ENCODE peak calls at places on chromosomes 6 and 20, in seven cellular contexts. Y is GM23248, V is psoas muscle, E is upper lobe of right lung, U is left ventricle myocardium inferior, P is A549, B is pancreas. L is an unnamed sample.

GRCh38 chr6:117237561-117237960 is 27.8 kb upstream of the VGLL2 start:
- DNase-seq in Y (peak; percentile 30), V (no peak), E (no peak), U (no peak), P (no peak), B (no peak), L (no peak)

GRCh38 chr6:108363756-108364356 is 69.0 kb downstream of the AFG1L start:
- DNase-seq in Y (peak; percentile 13), V (no peak), E (no peak), U (no peak), P (no peak), B (no peak), L (no peak)

GRCh38 chr6:64186562-64186961 is 551.0 kb downstream of the PHF3 start:
- DNase-seq in Y (no peak), V (no peak), E (no peak), U (no peak), P (no peak), B (no peak), L (no peak)

GRCh38 chr6:101302593-101302992 is 90.9 kb upstream of the GRIK2 start:
- DNase-seq in Y (no peak), V (no peak), E (no peak), U (no peak), P (no peak), B (no peak), L (no peak)

GRCh38 chr6:72937160-72937559 is 288.1 kb downstream of the KHDC1L start:
- DNase-seq in Y (no peak), V (no peak), E (no peak), U (no peak), P (no peak), B (no peak), L (no peak)

GRCh38 chr6:1771324-1771723 is 161.6 kb downstream of the FOXC1 start:
- DNase-seq in Y (peak; percentile 68), V (no peak), E (no peak), U (no peak), P (no peak), B (no peak), L (no peak)

GRCh38 chr6:89794324-89794723 is 25.3 kb downstream of the MDN1 start:
- DNase-seq in Y (no peak), V (no peak), E (no peak), U (no peak), P (no peak), B (no peak), L (no peak)

GRCh38 chr6:110307368-110307767 is 50.8 kb downstream of the METTL24 start:
- DNase-seq in Y (no peak), V (no peak), E (no peak), U (no peak), P (no peak), B (no peak), L (no peak)

GRCh38 chr20:14879020-14879697 is 541.7 kb upstream of the FLRT3 start:
- DNase-seq in Y (peak; percentile 95), V (no peak), E (no peak), U (no peak), P (peak; percentile 91), B (no peak), L (no peak)

GRCh38 chr20:32534661-32535240 is 50.4 kb downstream of the NOL4L start:
- DNase-seq in Y (no peak), V (no peak), E (no peak), U (no peak), P (no peak), B (no peak), L (no peak)

GRCh38 chr20:38290829-38291581 is 13.0 kb upstream of the BPI start:
- DNase-seq in Y (peak; percentile 73), V (peak; percentile 65), E (no peak), U (peak; percentile 50), P (peak; percentile 87), B (no peak), L (peak; percentile 11)

GRCh38 chr6:19753822-19754221 is 83.3 kb upstream of the ID4 start:
- DNase-seq in Y (no peak), V (no peak), E (no peak), U (no peak), P (no peak), B (no peak), L (no peak)

GRCh38 chr6:151870375-151870774 is 62.9 kb downstream of the ESR1 start:
- DNase-seq in Y (peak; percentile 21), V (no peak), E (no peak), U (no peak), P (no peak), B (no peak), L (no peak)

GRCh38 chr6:105786890-105787655 is 299.1 kb upstream of the PRDM1 start:
- DNase-seq in Y (no peak), V (no peak), E (no peak), U (no peak), P (no peak), B (no peak), L (no peak)

GRCh38 chr6:105785412-105785811 is 300.7 kb upstream of the PRDM1 start:
- DNase-seq in Y (no peak), V (no peak), E (no peak), U (no peak), P (no peak), B (no peak), L (no peak)

GRCh38 chr6:105787747-105788146 is 298.4 kb upstream of the PRDM1 start:
- DNase-seq in Y (no peak), V (no peak), E (no peak), U (no peak), P (no peak), B (no peak), L (no peak)

GRCh38 chr6:105784179-105784578 is 302.0 kb upstream of the PRDM1 start:
- DNase-seq in Y (peak; percentile 11), V (no peak), E (no peak), U (no peak), P (no peak), B (no peak), L (no peak)

GRCh38 chr6:105786449-105786848 is 299.7 kb upstream of the PRDM1 start:
- DNase-seq in Y (no peak), V (no peak), E (no peak), U (no peak), P (no peak), B (no peak), L (no peak)
- H3K27ac ChIP-seq in Y (no peak overlapping the region), V (no peak overlapping the region), E (no peak overlapping the region), U (no peak overlapping the region), P (no peak overlapping the region), B (no peak overlapping the region), L (no peak overlapping the region)

GRCh38 chr6:26185802-26186201 is 98.6 kb downstream of the HFE start:
- DNase-seq in Y (no peak), V (no peak), E (no peak), U (no peak), P (no peak), B (no peak), L (no peak)

GRCh38 chr6:26184492-26184891 is 97.3 kb downstream of the HFE start:
- DNase-seq in Y (no peak), V (no peak), E (no peak), U (no peak), P (no peak), B (no peak), L (no peak)

GRCh38 chr6:26183581-26184408 is 96.6 kb downstream of the HFE start:
- DNase-seq in Y (peak; percentile 64), V (peak; percentile 68), E (peak; percentile 75), U (peak; percentile 53), P (peak; percentile 84), B (peak; percentile 58), L (peak; percentile 64)

GRCh38 chr6:26185004-26185403 is 97.8 kb downstream of the HFE start:
- DNase-seq in Y (no peak), V (no peak), E (no peak), U (no peak), P (no peak), B (no peak), L (no peak)

DNA sequence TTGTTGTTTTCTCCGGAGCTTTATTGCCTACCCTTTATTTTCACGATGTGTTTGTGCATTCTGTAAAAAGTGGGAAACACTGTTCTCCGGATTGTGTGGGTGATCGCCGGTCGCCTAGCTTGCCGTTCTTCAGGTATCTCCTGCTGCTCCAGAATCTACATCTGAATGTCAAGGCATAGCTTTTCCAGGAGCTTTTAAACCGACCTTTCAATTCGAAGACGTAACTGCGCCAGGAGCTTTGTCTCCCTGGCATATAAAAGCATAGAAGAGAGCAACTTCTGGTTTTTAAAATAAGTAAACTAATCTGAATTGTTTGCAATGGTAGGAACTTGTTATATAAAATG is 96.0 kb downstream of the HFE start:
- DNase-seq in Y (no peak), V (no peak), E (no peak), U (no peak), P (no peak), B (no peak), L (no peak)
- H3K27ac ChIP-seq in Y (no peak overlapping the region), V (peak overlapping the region; percentile 65), E (peak overlapping the region; percentile 78), U (peak overlapping the region; percentile 90), P (peak overlapping the region; percentile 87), B (peak overlapping the region; percentile 57), L (peak overlapping the region; percentile 74)

GRCh38 chr6:116004841-116005507 is 55.7 kb downstream of the FRK start:
- DNase-seq in Y (no peak), V (no peak), E (no peak), U (peak; percentile 22), P (no peak), B (no peak), L (no peak)
- H3K27ac ChIP-seq in Y (no peak overlapping the region), V (no peak overlapping the region), E (no peak overlapping the region), U (peak overlapping the region; percentile 86), P (no peak overlapping the region), B (no peak overlapping the region), L (no peak overlapping the region)

GRCh38 chr6:53112404-53112803 is 36.2 kb downstream of the GCM1 start:
- DNase-seq in Y (no peak), V (no peak), E (no peak), U (no peak), P (peak; percentile 5), B (peak; percentile 28), L (no peak)
- H3K27ac ChIP-seq in Y (no peak overlapping the region), V (no peak overlapping the region), E (no peak overlapping the region), U (no peak overlapping the region), P (no peak overlapping the region), B (no peak overlapping the region), L (no peak overlapping the region)

GRCh38 chr6:169045486-169045885 is 208.2 kb downstream of the THBS2 start:
- DNase-seq in Y (peak; percentile 7), V (peak; percentile 78), E (peak; percentile 43), U (no peak), P (no peak), B (no peak), L (peak; percentile 23)
- H3K27ac ChIP-seq in Y (no peak overlapping the region), V (peak overlapping the region; percentile 66), E (no peak overlapping the region), U (no peak overlapping the region), P (no peak overlapping the region), B (no peak overlapping the region), L (no peak overlapping the region)

DNA sequence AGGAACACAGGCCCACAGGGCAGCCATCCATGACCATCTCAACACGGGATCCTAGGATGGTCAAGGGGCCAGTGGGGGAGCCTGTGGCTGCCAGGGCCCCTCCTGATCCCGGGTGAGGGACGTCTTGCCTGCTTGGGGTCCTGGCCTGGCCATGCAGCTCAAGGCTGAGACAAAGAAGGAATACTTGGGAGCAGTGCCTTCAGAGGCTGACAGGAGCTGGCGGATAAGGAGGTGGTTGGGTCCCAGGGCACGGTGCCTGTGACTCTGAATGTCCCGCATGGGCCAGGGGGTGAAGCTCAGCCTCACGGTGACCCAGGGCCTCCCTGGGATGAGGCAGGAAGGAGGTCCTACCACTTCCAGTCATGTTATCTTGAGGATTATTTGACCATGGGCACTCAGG is 95.2 kb downstream of the SMOC2 start:
- DNase-seq in Y (no peak), V (no peak), E (no peak), U (no peak), P (no peak), B (no peak), L (no peak)
- H3K27ac ChIP-seq in Y (no peak overlapping the region), V (no peak overlapping the region), E (no peak overlapping the region), U (peak overlapping the region; percentile 74), P (no peak overlapping the region), B (no peak overlapping the region), L (no peak overlapping the region)

L was measured in substantia nigra.